ENCODE peak calls at places on chromosome 4, in ten cellular contexts. A is ACHN; Q is amniotic stem cell; B is stimulated activated CD8-positive, alpha-beta memory T cell treated with anti-CD3 and anti-CD28 coated beads, Interleukin-15, amount 100 ng/mL, for 4 hours; W is choroid plexus epithelial cell; P is GM20000; L is WTC11; K is stimulated activated CD4-positive, alpha-beta T cell treated with anti-CD3 and anti-CD28 coated beads, Interleukin-15, amount 100 ng/mL, for 1 hour; U is cardiac fibroblast; C is AG08396. F is an unnamed sample.

GRCh38 chr4:180674629-180675367 is 1568.4 kb upstream of the TENM3 start:
- DNase-seq in A (no peak), Q (no peak), B (no peak), W (no peak), P (no peak), L (no peak), K (no peak), U (no peak), C (no peak), F (no peak)

GRCh38 chr4:3174371-3175338 is 74.3 kb upstream of the MSANTD1 start:
- DNase-seq in A (no peak), Q (no peak), B (no peak), W (no peak), P (no peak), L (no peak), K (no peak), U (no peak), C (no peak), F (no peak)

GRCh38 chr4:32778938-32779337 is 2058.8 kb downstream of the PCDH7 start:
- DNase-seq in A (no peak), Q (no peak), B (no peak), W (no peak), P (no peak), L (no peak), K (no peak), U (no peak), C (no peak), F (no peak)

GRCh38 chr4:77052352-77052751 is 23.4 kb downstream of the CCNI start:
- DNase-seq in A (peak), Q (no peak), B (peak), W (peak), P (no peak), L (peak), K (peak), U (peak), C (no peak), F (peak)

GRCh38 chr4:118290951-118291350 is 61.9 kb downstream of the PRSS12 start:
- DNase-seq in A (no peak), Q (no peak), B (no peak), W (no peak), P (no peak), L (no peak), K (no peak), U (no peak), C (no peak), F (no peak)

GRCh38 chr4:99821918-99822503 is 5.4 kb downstream of the DAPP1 start:
- DNase-seq in A (no peak), Q (no peak), B (no peak), W (no peak), P (peak), L (no peak), K (no peak), U (no peak), C (no peak), F (no peak)

GRCh38 chr4:155402941-155403340 is 26.2 kb upstream of the MAP9 start:
- DNase-seq in A (peak), Q (no peak), B (no peak), W (no peak), P (no peak), L (no peak), K (no peak), U (no peak), C (no peak), F (no peak)

GRCh38 chr4:122003335-122003734 is 51.5 kb upstream of the TRPC3 start:
- DNase-seq in A (peak), Q (no peak), B (peak), W (peak), P (peak), L (peak), K (peak), U (peak), C (no peak), F (peak)

GRCh38 chr4:150337709-150338108 is 244.2 kb upstream of the MAB21L2 start:
- DNase-seq in A (no peak), Q (no peak), B (no peak), W (peak), P (no peak), L (no peak), K (no peak), U (peak), C (peak), F (peak)